ENCODE peak calls at places on chromosomes 13 and 19, in seven cellular contexts. M, A, X, C, O, L and F are unnamed samples.

GRCh38 chr19:55526216-55527196 is 10.4 kb downstream of the SBK2 start:
- DNase-seq in M (peak; percentile 31), A (peak; percentile 87), X (peak; percentile 75), C (peak; percentile 82), O (peak; percentile 78), L (peak; percentile 40), F (peak; percentile 89)

GRCh38 chr19:43754312-43754561 is 525 bp downstream of the SMG9 start:
- DNase-seq in M (no peak), A (no peak), X (no peak), C (no peak), O (no peak), L (no peak), F (no peak)

GRCh38 chr19:16587031-16588023 is 15.1 kb upstream of the SLC35E1 start:
- DNase-seq in M (no peak), A (peak; percentile 67), X (peak; percentile 85), C (no peak), O (no peak), L (no peak), F (no peak)

GRCh38 chr13:67223024-67223423 is 7.1 kb downstream of the PCDH9 start:
- DNase-seq in M (no peak), A (peak; percentile 60), X (no peak), C (no peak), O (no peak), L (no peak), F (no peak)

GRCh38 chr19:45514376-45515051 is 7.2 kb downstream of the VASP start:
- DNase-seq in M (peak; percentile 95), A (no peak), X (no peak), C (no peak), O (no peak), L (no peak), F (no peak)

GRCh38 chr19:2641332-2641698 is 61.2 kb downstream of the GNG7 start:
- DNase-seq in M (no peak), A (no peak), X (no peak), C (no peak), O (no peak), L (no peak), F (no peak)

GRCh38 chr13:44157614-44158013 is 216.0 kb upstream of the SERP2 start:
- DNase-seq in M (no peak), A (no peak), X (no peak), C (no peak), O (no peak), L (no peak), F (no peak)

GRCh38 chr19:51702754-51703654 is 9.9 kb downstream of the SPACA6 start:
- DNase-seq in M (no peak), A (no peak), X (no peak), C (no peak), O (peak; percentile 35), L (no peak), F (no peak)

GRCh38 chr13:111233080-111233479 is 87.4 kb upstream of the TEX29 start:
- DNase-seq in M (no peak), A (peak; percentile 44), X (no peak), C (no peak), O (no peak), L (no peak), F (no peak)

GRCh38 chr13:64723735-64724134 is 2506.4 kb downstream of the PCDH9 start:
- DNase-seq in M (peak; percentile 62), A (peak; percentile 94), X (no peak), C (no peak), O (no peak), L (no peak), F (no peak)

GRCh38 chr13:109394311-109394988 is 391.9 kb downstream of the IRS2 start:
- DNase-seq in M (no peak), A (peak; percentile 18), X (no peak), C (no peak), O (no peak), L (no peak), F (no peak)

GRCh38 chr13:39451301-39451700 is 151.7 kb downstream of the LHFPL6 start:
- DNase-seq in M (no peak), A (peak; percentile 16), X (peak; percentile 22), C (no peak), O (no peak), L (peak; percentile 37), F (no peak)

GRCh38 chr13:111058796-111059506 is 56.2 kb upstream of the ARHGEF7 start:
- DNase-seq in M (no peak), A (no peak), X (no peak), C (no peak), O (no peak), L (no peak), F (no peak)

GRCh38 chr13:39448831-39449230 is 154.2 kb downstream of the LHFPL6 start:
- DNase-seq in M (no peak), A (no peak), X (no peak), C (no peak), O (no peak), L (no peak), F (no peak)

GRCh38 chr13:39811696-39812095 is 156.2 kb downstream of the COG6 start:
- DNase-seq in M (no peak), A (no peak), X (no peak), C (no peak), O (no peak), L (no peak), F (no peak)

GRCh38 chr13:113616991-113617749 is 32.6 kb downstream of the TFDP1 start:
- DNase-seq in M (no peak), A (peak; percentile 72), X (peak; percentile 38), C (no peak), O (no peak), L (peak; percentile 51), F (no peak)

GRCh38 chr13:70723732-70724131 is 615.5 kb upstream of the KLHL1 start:
- DNase-seq in M (peak; percentile 5), A (no peak), X (peak; percentile 22), C (no peak), O (no peak), L (peak; percentile 4), F (no peak)

GRCh38 chr19:48501961-48502719 is 9.5 kb downstream of the LMTK3 start:
- DNase-seq in M (peak; percentile 86), A (no peak), X (peak; percentile 88), C (no peak), O (no peak), L (peak; percentile 95), F (peak; percentile 69)

GRCh38 chr13:58313219-58313618 is 681.7 kb downstream of the PCDH17 start:
- DNase-seq in M (no peak), A (no peak), X (peak; percentile 82), C (no peak), O (no peak), L (no peak), F (no peak)

GRCh38 chr13:27403727-27404385 is 20.6 kb upstream of the GTF3A start:
- DNase-seq in M (peak; percentile 71), A (no peak), X (no peak), C (no peak), O (no peak), L (no peak), F (no peak)

GRCh38 chr13:111337206-111337605 is 16.8 kb downstream of the TEX29 start:
- DNase-seq in M (no peak), A (peak; percentile 96), X (no peak), C (no peak), O (no peak), L (no peak), F (no peak)